ENCODE peak calls at places on chromosome 18, in five cellular contexts. I, D, V, U and M are unnamed samples.

GRCh38 chr18:79982736-79983135 is 5.6 kb downstream of the TXNL4A start:
- DNase-seq in V (no peak), D (no peak), I (no peak), U (no peak), M (no peak)

GRCh38 chr18:45111507-45111858 is 430.8 kb downstream of the SETBP1 start:
- DNase-seq in U (no peak), D (no peak), I (no peak), V (no peak), M (no peak)

GRCh38 chr18:13530879-13531387 is 195.4 kb downstream of the FAM210A start:
- DNase-seq in U (peak; percentile 62), V (peak; percentile 4), I (no peak), D (peak; percentile 30), M (peak; percentile 72)

GRCh38 chr18:63298393-63299015 is 21.1 kb downstream of the BCL2 start:
- DNase-seq in D (no peak), I (no peak), V (no peak), U (no peak), M (no peak)

GRCh38 chr18:9337875-9338274 is 3.3 kb downstream of the TWSG1 start:
- DNase-seq in U (no peak), V (no peak), D (no peak), I (no peak), M (no peak)

GRCh38 chr18:40867452-40867851 is 1087.6 kb upstream of the PIK3C3 start:
- DNase-seq in I (no peak), U (no peak), V (no peak), D (no peak), M (no peak)

GRCh38 chr18:22250591-22250996 is 81.2 kb downstream of the GATA6 start:
- DNase-seq in I (no peak), U (peak; percentile 68), D (no peak), V (peak; percentile 74), M (no peak)

GRCh38 chr18:48023334-48024008 is 93.0 kb upstream of the SMAD2 start:
- DNase-seq in U (peak; percentile 37), V (peak; percentile 52), I (peak; percentile 57), D (no peak), M (no peak)

GRCh38 chr18:58896268-58896667 is 31.6 kb downstream of the ZNF532 start:
- DNase-seq in V (no peak), U (peak; percentile 24), I (no peak), D (peak; percentile 57), M (no peak)

GRCh38 chr18:58955738-58956137 is 91.1 kb downstream of the ZNF532 start:
- DNase-seq in D (no peak), U (no peak), V (no peak), I (no peak), M (no peak)

GRCh38 chr18:58682429-58683069 is 11.3 kb downstream of the MALT1 start:
- DNase-seq in U (peak; percentile 63), D (no peak), I (peak; percentile 25), V (peak; percentile 33), M (no peak)

GRCh38 chr18:75210274-75211001 is at the start of gene TSHZ1:
- DNase-seq in D (peak; percentile 78), V (peak; percentile 72), I (peak; percentile 61), U (peak; percentile 80), M (peak; percentile 78)

GRCh38 chr18:12872408-12872807 is 11.6 kb downstream of the PTPN2 start:
- DNase-seq in I (no peak), U (no peak), V (no peak), D (no peak), M (no peak)

GRCh38 chr18:23844991-23845680 is 155.9 kb downstream of the LAMA3 start:
- DNase-seq in I (no peak), V (no peak), D (no peak), U (no peak), M (no peak)

GRCh38 chr18:33466822-33467221 is 26.3 kb upstream of the CCDC178 start:
- DNase-seq in D (no peak), V (no peak), I (no peak), U (no peak), M (no peak)

GRCh38 chr18:47997338-47997780 is 66.9 kb upstream of the SMAD2 start:
- DNase-seq in V (no peak), U (no peak), D (peak; percentile 14), I (no peak), M (no peak)

GRCh38 chr18:50189160-50189559 is 5.8 kb downstream of the MYO5B start:
- DNase-seq in U (no peak), D (no peak), V (no peak), I (no peak), M (no peak)

GRCh38 chr18:4636957-4637356 is 181.8 kb upstream of the DLGAP1 start:
- DNase-seq in I (no peak), D (no peak), V (no peak), U (no peak), M (no peak)

GRCh38 chr18:50869150-50869549 is 9.8 kb upstream of the ME2 start:
- DNase-seq in I (no peak), D (no peak), V (no peak), U (no peak), M (no peak)

GRCh38 chr18:78770149-78771139 is 209.2 kb upstream of the SALL3 start:
- DNase-seq in I (no peak), V (no peak), U (no peak), D (no peak), M (no peak)

GRCh38 chr18:78506031-78506461 is 473.6 kb upstream of the SALL3 start:
- DNase-seq in I (no peak), V (no peak), D (no peak), U (no peak), M (no peak)

GRCh38 chr18:74617486-74617885 is 19.8 kb downstream of the ZNF407 start:
- DNase-seq in I (no peak), D (no peak), U (no peak), V (no peak), M (no peak)

GRCh38 chr18:24831871-24832665 is 371.6 kb downstream of the HRH4 start:
- DNase-seq in V (no peak), I (no peak), D (no peak), U (no peak), M (no peak)

GRCh38 chr18:57913686-57914085 is 110.6 kb upstream of the ATP8B1 start:
- DNase-seq in D (no peak), U (no peak), I (no peak), V (no peak), M (no peak)

GRCh38 chr18:26656401-26656943 is 108.1 kb upstream of the KCTD1 start:
- DNase-seq in I (no peak), U (no peak), V (no peak), D (no peak), M (no peak)

GRCh38 chr18:69658137-69658536 is 257.4 kb downstream of the DOK6 start:
- DNase-seq in U (no peak), D (no peak), V (no peak), I (no peak), M (no peak)

GRCh38 chr18:36469471-36469870 is 172.0 kb downstream of the FHOD3 start:
- DNase-seq in D (no peak), V (no peak), I (no peak), U (no peak), M (no peak)

GRCh38 chr18:74652392-74652988 is 54.8 kb downstream of the ZNF407 start:
- DNase-seq in D (no peak), U (no peak), I (no peak), V (peak; percentile 27), M (no peak)

DNA sequence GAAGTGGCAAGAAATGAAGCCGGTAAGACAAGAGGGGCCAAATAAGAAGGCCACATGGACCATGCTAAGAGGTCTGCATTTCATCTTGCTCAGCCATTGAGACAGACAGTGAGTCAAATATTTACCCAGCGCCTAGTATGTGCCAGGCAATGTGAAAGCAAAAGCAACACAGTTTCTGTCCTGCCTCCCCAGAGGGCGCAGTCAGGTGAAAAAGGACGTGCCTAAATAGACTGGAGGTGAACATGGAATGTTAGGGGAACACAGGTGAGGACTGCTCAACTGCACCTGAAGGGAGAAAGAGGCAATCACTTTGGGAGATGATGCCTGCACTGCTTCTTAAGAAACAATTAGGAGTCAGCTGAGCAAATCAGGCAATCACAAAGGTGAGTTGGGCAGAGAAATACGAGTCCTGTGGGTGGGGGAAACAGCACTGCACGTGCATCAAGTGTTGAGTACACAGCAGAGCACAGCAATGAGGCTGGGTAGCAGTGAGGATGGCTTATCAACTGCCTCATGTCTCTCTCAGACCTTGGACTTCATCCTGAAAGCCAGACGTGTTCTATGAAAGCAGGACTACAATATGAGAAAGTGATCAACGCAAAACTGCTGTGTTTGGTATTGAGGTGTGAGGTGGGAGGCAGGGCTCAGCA is 218.3 kb upstream of the SMAD7 start:
- DNase-seq in V (no peak), I (no peak), U (peak; percentile 31), D (no peak), M (no peak)
- TF ChIP-seq CTCF in V (no peak), I (no peak), U (no peak), D (no peak), M (no peak)

DNA sequence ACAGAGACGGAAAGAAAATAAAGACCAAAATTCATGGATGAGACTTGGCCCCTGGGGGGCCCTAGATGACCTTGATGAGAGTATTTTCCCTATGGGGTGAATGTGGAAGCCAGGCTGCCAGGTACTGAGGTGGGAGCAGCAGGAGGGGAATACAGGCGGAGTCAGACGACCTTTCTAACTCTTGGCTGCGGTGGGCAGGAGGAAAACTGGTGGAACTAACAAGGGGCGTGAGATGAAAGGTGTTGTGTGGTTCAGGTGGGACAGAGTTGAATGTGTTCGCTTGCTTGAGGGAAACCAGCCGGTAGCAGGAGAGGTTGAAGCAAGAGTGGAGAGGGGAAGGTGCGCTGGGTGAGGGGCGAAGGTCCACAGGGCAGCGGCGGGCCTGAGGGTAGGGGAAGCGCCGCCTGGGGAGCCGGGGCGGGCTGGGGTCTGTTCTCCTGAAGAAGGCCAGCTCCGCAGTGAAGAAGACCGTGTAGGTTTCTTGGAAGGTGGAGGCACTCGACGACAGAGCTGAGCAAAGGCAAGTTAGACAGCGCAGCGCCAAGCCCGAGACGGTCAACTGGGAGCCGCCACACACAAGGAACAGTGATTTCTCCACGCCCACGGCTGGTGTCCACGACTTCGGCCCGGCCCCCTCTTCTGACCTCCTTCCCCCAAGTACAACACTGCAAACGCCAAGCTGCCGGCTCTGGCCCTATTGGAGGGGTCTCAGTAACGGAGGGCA is 61.7 kb downstream of the GNAL start:
- DNase-seq in U (no peak), V (no peak), D (no peak), I (no peak), M (no peak)
- H3K27me3 ChIP-seq in U (peaks cover 45% of the 10 kb centered on the region), V (peaks cover 15% of the 10 kb centered on the region), D (no peaks in the 10 kb centered on the region), I (no peaks in the 10 kb centered on the region), M (peaks cover 24% of the 10 kb centered on the region)

GRCh38 chr18:76824754-76825153 is 2.4 kb downstream of the ZNF236 start:
- DNase-seq in D (no peak), V (no peak), U (no peak), I (no peak), M (no peak)
- TF ChIP-seq POLR2A in D (no peak), V (no peak), U (no peak), I (no peak), M (no peak)

DNA sequence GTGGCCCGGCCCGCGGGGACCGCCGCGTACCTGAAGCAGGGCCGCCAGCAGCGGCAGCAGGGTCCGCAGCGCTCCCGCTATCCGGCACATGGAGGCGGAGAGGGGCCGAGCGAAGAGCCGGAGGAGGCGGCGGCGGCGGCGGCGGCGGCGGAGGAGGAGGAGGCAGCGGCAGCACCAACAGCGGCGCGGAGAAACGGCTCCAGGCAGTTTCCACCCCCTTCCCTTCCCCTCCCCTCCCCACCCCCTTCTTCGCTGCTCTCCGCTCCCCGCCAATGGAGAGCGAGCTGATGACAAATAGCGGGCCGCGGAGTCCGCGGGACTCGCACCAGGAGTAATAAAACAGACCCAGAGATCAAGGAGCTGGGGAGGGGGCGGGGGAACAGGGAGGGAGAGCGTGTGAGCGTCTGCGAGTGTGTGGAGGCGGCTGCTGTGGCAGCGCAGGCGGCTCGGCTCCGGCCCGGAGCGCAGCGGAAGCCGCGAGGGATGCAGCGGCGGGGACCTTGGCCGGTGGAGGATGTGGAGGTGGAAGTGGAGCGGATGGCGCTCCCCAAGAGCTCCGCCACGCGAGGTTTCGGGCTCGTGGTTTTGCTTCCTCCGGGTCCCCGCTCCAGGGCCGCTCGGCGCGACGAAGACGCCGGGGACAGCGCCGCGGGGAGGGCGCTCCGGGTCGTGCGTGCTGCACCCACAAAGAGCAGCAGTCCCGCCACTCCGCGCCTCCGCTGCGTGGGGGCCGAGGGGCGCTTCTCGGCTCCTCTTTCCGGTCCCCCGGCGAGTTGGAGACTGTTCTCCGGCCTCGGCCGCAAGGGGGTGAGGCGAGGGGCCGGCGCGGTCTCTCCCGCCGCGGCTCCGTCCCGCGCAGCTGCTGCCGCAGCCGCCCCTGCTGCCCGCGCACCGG is at the start of gene CDH2:
- DNase-seq in U (no peak), V (no peak), D (no peak), I (peak; percentile 25), M (no peak)
- TF ChIP-seq CTCF in U (no peak), V (no peak), D (no peak), I (peak; percentile 38), M (no peak)